ENCODE peak calls at places on chromosomes 2 and 18, in seven cellular contexts. E is fibroblast of lung; M is heart right ventricle; B is GM23248; T is right cardiac atrium; C is naive thymus-derived CD4-positive, alpha-beta T cell; N is A549. X is an unnamed sample. For H3K9me3, the result is how much of the 10 kb centered on the place peaks cover.

GRCh38 chr2:219116776-219117646 is 43.6 kb downstream of the NHEJ1 start:
- DNase-seq in T (no peak), N (no peak), B (no peak), E (no peak), C (no peak), M (no peak), X (no peak)

GRCh38 chr2:119475225-119475856 is 43.7 kb downstream of the TMEM37 start:
- DNase-seq in M (peak), B (no peak), N (no peak), E (no peak), C (no peak), T (no peak), X (no peak)

GRCh38 chr2:43319541-43319940 is 93.1 kb upstream of the ZFP36L2 start:
- DNase-seq in E (no peak), B (no peak), M (no peak), C (no peak), T (no peak), N (no peak), X (no peak)

GRCh38 chr2:221657821-221658220 is 85.7 kb upstream of the EPHA4 start:
- DNase-seq in M (no peak), N (no peak), T (no peak), E (peak), B (no peak), C (no peak), X (no peak)

GRCh38 chr18:11521853-11522252 is 87.5 kb upstream of the SLC35G4 start:
- DNase-seq in C (no peak), N (no peak), E (no peak), B (peak), M (no peak), T (no peak), X (no peak)

GRCh38 chr18:45245036-45245638 is 370.1 kb upstream of the SLC14A2 start:
- DNase-seq in B (peak), N (no peak), M (no peak), C (no peak), E (peak), T (no peak), X (no peak)

GRCh38 chr2:85804583-85804982 is 50.8 kb downstream of the ATOH8 start:
- DNase-seq in E (no peak), M (no peak), N (peak), T (no peak), C (peak), B (peak), X (no peak)

GRCh38 chr18:50644807-50645206 is 84.9 kb downstream of the MAPK4 start:
- DNase-seq in M (no peak), C (no peak), T (no peak), E (no peak), B (peak), N (peak), X (no peak)

GRCh38 chr2:174331731-174332606 is 2.8 kb upstream of the SP9 start:
- DNase-seq in C (no peak), N (no peak), E (no peak), M (no peak), B (no peak), T (no peak), X (no peak)

GRCh38 chr18:25805323-25805722 is 285.1 kb downstream of the SS18 start:
- DNase-seq in N (no peak), M (no peak), T (no peak), E (peak), C (no peak), B (peak), X (no peak)

GRCh38 chr18:49028091-49028490 is 77.3 kb upstream of the SMAD7 start:
- DNase-seq in T (no peak), B (no peak), E (no peak), M (no peak), N (no peak), C (no peak), X (no peak)

GRCh38 chr18:3998698-3999333 is 456.3 kb downstream of the DLGAP1 start:
- DNase-seq in B (peak), N (peak), M (no peak), C (peak), E (peak), T (no peak), X (no peak)

GRCh38 chr2:98009887-98010760 is 14.4 kb upstream of the TMEM131 start:
- DNase-seq in B (no peak), E (no peak), T (no peak), N (no peak), C (no peak), M (no peak), X (no peak)

GRCh38 chr2:200399046-200399445 is 92.6 kb downstream of the SPATS2L start:
- DNase-seq in T (no peak), B (peak), C (no peak), N (no peak), M (no peak), E (peak), X (no peak)

GRCh38 chr18:3499498-3499897 is 49.5 kb downstream of the TGIF1 start:
- DNase-seq in E (peak), B (no peak), C (no peak), T (no peak), M (no peak), N (no peak), X (no peak)

GRCh38 chr2:229704231-229704630 is 10.1 kb downstream of the DNER start:
- DNase-seq in T (no peak), M (no peak), C (no peak), B (no peak), E (no peak), N (no peak), X (no peak)

GRCh38 chr2:151238527-151239487 is 22.9 kb downstream of the RBM43 start:
- DNase-seq in B (peak), T (peak), M (peak), E (peak), C (peak), N (peak), X (no peak)

GRCh38 chr2:158134055-158134454 is 32.4 kb downstream of the UPP2 start:
- DNase-seq in N (no peak), E (no peak), B (no peak), T (no peak), C (no peak), M (no peak), X (no peak)

GRCh38 chr18:62345909-62346308 is 20.8 kb downstream of the TNFRSF11A start:
- DNase-seq in T (no peak), B (no peak), E (no peak), N (no peak), C (no peak), M (no peak), X (no peak)

GRCh38 chr2:80061881-80062280 is 242.7 kb downstream of the LRRTM1 start:
- DNase-seq in T (no peak), E (no peak), C (no peak), M (no peak), N (no peak), B (no peak), X (no peak)

GRCh38 chr18:33282142-33282541 is 158.4 kb downstream of the CCDC178 start:
- DNase-seq in C (no peak), M (no peak), B (no peak), T (no peak), N (no peak), E (no peak), X (no peak)

GRCh38 chr18:56902653-56903052 is 244.2 kb upstream of the BOD1L2 start:
- DNase-seq in B (no peak), N (peak), C (no peak), E (no peak), T (no peak), M (no peak), X (no peak)

GRCh38 chr18:63258749-63259580 is 60.6 kb downstream of the BCL2 start:
- DNase-seq in T (no peak), C (no peak), E (no peak), B (no peak), M (no peak), N (no peak), X (no peak)

GRCh38 chr2:12119841-12120240 is 373.4 kb downstream of the LPIN1 start:
- DNase-seq in B (peak), E (peak), T (no peak), C (no peak), M (no peak), N (no peak), X (no peak)

GRCh38 chr2:119638891-119639539 is 40.0 kb upstream of the TMEM177 start:
- DNase-seq in T (no peak), N (no peak), C (no peak), B (no peak), M (no peak), E (peak), X (no peak)

GRCh38 chr2:20224716-20225293 is at the start of gene SDC1:
- DNase-seq in T (peak), B (peak), E (peak), M (no peak), N (peak), C (no peak), X (no peak)

GRCh38 chr2:112866128-112866835 is 29.7 kb upstream of the IL1B start:
- DNase-seq in B (no peak), M (no peak), T (no peak), C (no peak), E (no peak), N (no peak), X (no peak)

DNA sequence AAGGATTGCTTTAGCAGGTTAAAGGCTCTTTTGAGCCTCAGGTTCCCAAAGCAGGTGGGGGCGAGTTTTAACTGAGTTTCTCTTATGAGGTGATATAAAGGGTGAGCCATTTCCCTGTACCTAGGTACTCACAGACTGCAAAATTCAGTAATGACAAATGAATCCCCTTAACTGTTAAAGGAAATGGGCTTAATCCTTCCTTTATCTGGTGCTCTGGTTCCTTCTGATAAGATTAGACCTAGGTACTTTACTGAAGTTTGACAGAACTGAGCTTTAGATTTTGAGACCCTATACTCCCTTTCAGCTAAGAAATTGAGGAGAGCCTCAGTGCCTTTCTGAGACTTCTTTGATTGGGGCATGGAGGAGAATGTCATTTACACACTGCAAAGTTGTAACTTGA is 42.6 kb downstream of the STK17B start:
- DNase-seq in M (no peak), C (no peak), E (no peak), T (no peak), N (no peak), B (no peak), X (no peak)
- H3K9me3 ChIP-seq in M (under half), C (under half), E (under half), T (under half), N (under half), B (under half), X (under half)

DNA sequence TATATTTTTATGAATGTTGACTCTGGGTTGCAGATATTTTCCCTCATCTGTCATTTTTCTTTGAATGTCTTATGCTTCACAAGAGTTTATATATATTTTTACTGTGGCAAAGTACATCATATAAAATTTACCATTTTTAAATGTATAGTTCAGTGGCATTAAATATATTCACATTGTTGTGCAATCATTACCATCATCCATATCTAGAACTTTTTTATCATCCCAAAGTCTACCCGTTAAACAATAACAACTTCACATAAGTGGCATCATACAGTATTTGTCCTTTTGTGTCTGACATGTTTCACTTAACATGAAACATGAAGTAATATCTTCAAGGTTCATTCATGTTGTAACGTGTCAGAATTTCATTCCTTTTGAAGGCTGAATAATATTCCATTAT is 24.5 kb downstream of the RAB3GAP1 start:
- DNase-seq in N (no peak), C (no peak), M (no peak), B (no peak), E (no peak), T (no peak), X (no peak)
- H3K9me3 ChIP-seq in N (under half), C (under half), M (under half), B (under half), E (under half), T (under half), X (under half)

GRCh38 chr2:13714466-13714865 is 918.1 kb upstream of the LRATD1 start:
- DNase-seq in N (no peak), C (no peak), T (no peak), E (peak), B (peak), M (no peak), X (no peak)

DNA sequence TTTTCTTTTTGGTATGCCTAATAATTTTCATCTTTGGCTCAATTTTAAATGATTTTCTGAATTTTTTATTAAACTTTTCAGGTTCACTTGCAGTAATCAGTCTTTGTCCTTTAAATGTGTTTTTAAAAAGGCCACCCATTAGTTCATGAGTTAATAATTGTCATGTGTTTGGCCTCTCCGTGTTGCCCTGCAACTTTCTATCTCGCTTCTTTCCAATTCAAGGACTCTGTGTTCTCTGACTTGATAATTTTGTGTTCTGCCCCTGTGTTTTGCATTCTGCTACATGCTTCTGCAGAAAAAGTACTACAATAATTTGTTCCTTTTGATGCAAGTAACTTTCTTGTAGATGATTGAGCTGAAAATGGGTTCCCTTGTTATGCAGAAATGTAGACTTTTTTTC is 921.4 kb upstream of the LRATD1 start:
- DNase-seq in C (no peak), T (no peak), M (no peak), B (no peak), E (no peak), N (no peak), X (no peak)
- H3K9me3 ChIP-seq in C (under half), T (under half), M (under half), B (under half), E (under half), N (under half), X (under half)

GRCh38 chr18:72572896-72573295 is 28.8 kb upstream of the CBLN2 start:
- DNase-seq in B (no peak), T (no peak), N (no peak), C (no peak), E (no peak), M (no peak), X (no peak)
- H3K9me3 ChIP-seq in B (under half), T (under half), N (under half), C (under half), E (under half), M (under half), X (under half)

DNA sequence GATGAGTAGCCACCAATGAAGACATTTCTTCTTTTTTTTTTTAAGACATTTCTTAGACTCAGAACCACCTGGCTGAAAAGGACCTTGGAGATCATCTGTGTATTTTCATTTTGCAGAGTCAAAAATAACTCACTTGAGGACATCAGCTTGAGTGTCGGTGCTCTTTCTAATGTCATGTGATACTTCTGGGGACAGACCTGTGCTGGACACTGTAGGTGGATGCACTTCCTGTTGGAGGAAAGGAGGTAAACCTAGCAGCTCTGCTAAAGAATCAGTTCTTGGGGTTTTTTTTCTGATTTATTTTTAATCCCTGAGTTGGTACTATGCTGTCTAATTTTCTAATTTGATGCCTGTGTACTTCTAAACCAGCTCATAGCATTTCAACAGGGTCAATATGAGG is 283.9 kb upstream of the CRIM1 start:
- DNase-seq in T (no peak), M (no peak), B (no peak), C (no peak), N (no peak), E (no peak), X (no peak)
- H3K9me3 ChIP-seq in T (under half), M (under half), B (under half), C (under half), N (under half), E (under half), X (under half)

GRCh38 chr2:166070231-166070630 is 57.6 kb downstream of the SCN1A start:
- DNase-seq in E (no peak), M (no peak), N (no peak), B (no peak), T (no peak), C (no peak), X (no peak)
- H3K9me3 ChIP-seq in E (under half), M (under half), N (under half), B (under half), T (under half), C (under half), X (under half)